ENCODE peak calls at places on chromosomes 11 and 22, in seven cellular contexts. M is upper lobe of right lung; P is T-cell; D is naive thymus-derived CD8-positive, alpha-beta T cell; S is stimulated activated naive CD8-positive, alpha-beta T cell treated with anti-CD3 and anti-CD28 coated beads, Interleukin-15, amount 100 ng/mL, for 72 hours; H is PC-3; Q is aorta. Z is an unnamed sample.

GRCh38 chr11:119751281-119752060 is 22.5 kb upstream of the NECTIN1 start:
- ATAC-seq in P (peak), H (no peak), D (peak), Q (no peak), S (peak), M (no peak), Z (peak)

GRCh38 chr11:44943696-44944095 is 7.0 kb downstream of the TP53I11 start:
- ATAC-seq in M (no peak), D (no peak), Q (no peak), H (no peak), S (no peak), P (no peak), Z (peak)

GRCh38 chr11:107247189-107247588 is 210.4 kb downstream of the CWF19L2 start:
- ATAC-seq in H (no peak), Q (no peak), D (no peak), P (no peak), M (no peak), S (no peak), Z (no peak)

GRCh38 chr22:33659423-33659822 is 260.9 kb downstream of the LARGE1 start:
- ATAC-seq in H (no peak), D (no peak), Q (peak), M (no peak), S (no peak), P (no peak), Z (no peak)

GRCh38 chr22:19641983-19642451 is 72.3 kb upstream of the SEPTIN5 start:
- ATAC-seq in S (no peak), H (no peak), P (no peak), Q (no peak), D (no peak), M (no peak), Z (no peak)

GRCh38 chr11:132402056-132402684 is 1031.8 kb downstream of the NTM start:
- ATAC-seq in P (no peak), H (no peak), D (no peak), S (no peak), M (peak), Q (no peak), Z (no peak)

GRCh38 chr11:11839718-11840117 is 2.1 kb upstream of the USP47 start:
- ATAC-seq in M (no peak), H (no peak), S (no peak), P (no peak), D (no peak), Q (no peak), Z (no peak)

GRCh38 chr11:119222308-119222707 is 16.2 kb downstream of the CBL start:
- ATAC-seq in M (no peak), P (no peak), S (no peak), H (no peak), D (peak), Q (no peak), Z (no peak)

GRCh38 chr11:125330462-125331325 is 165.4 kb downstream of the FEZ1 start:
- ATAC-seq in P (no peak), H (no peak), D (no peak), M (no peak), S (no peak), Q (no peak), Z (no peak)

GRCh38 chr22:24445481-24446290 is 18.3 kb downstream of the ADORA2A start:
- ATAC-seq in Q (no peak), P (no peak), S (peak), D (no peak), M (no peak), H (no peak), Z (peak)

GRCh38 chr11:134658481-134659080 is 246.5 kb upstream of the B3GAT1 start:
- ATAC-seq in P (no peak), D (no peak), H (no peak), M (no peak), S (no peak), Q (no peak), Z (no peak)

GRCh38 chr11:123461164-123461563 is 31.1 kb downstream of the GRAMD1B start:
- ATAC-seq in H (no peak), S (no peak), M (no peak), P (no peak), D (no peak), Q (no peak), Z (no peak)

GRCh38 chr11:61080986-61081590 is 21.2 kb upstream of the CD5 start:
- ATAC-seq in D (no peak), Q (no peak), S (no peak), H (no peak), M (no peak), P (no peak), Z (no peak)

GRCh38 chr11:59030037-59030436 is 56.1 kb upstream of the GLYATL1B start:
- ATAC-seq in M (no peak), H (no peak), P (no peak), D (no peak), S (no peak), Q (no peak), Z (no peak)

GRCh38 chr11:47071871-47072270 is 104.8 kb downstream of the ARFGAP2 start:
- ATAC-seq in Q (no peak), M (no peak), D (no peak), H (no peak), P (no peak), S (no peak), Z (no peak)

GRCh38 chr11:119030029-119030328 is 698 bp downstream of the SLC37A4 start:
- ATAC-seq in Q (no peak), D (peak), M (no peak), S (peak), H (no peak), P (peak), Z (peak)

GRCh38 chr11:76321340-76321739 is 59.6 kb downstream of the THAP12 start:
- ATAC-seq in P (no peak), Q (no peak), H (no peak), M (peak), S (no peak), D (no peak), Z (no peak)

GRCh38 chr11:130522284-130522961 is 74.0 kb downstream of the ADAMTS15 start:
- ATAC-seq in S (peak), Q (peak), D (no peak), H (peak), P (no peak), M (peak), Z (no peak)

GRCh38 chr11:60769273-60769672 is 12.6 kb downstream of the MS4A15 start:
- ATAC-seq in S (no peak), H (no peak), P (no peak), Q (no peak), D (no peak), M (no peak), Z (no peak)

GRCh38 chr22:41308054-41308453 is 6.7 kb downstream of the ZC3H7B start:
- ATAC-seq in M (peak), H (no peak), S (no peak), Q (no peak), P (no peak), D (no peak), Z (no peak)

GRCh38 chr22:19420321-19420720 is 11.2 kb downstream of the HIRA start:
- ATAC-seq in Q (no peak), D (no peak), S (no peak), P (no peak), M (no peak), H (no peak), Z (no peak)

GRCh38 chr11:71064702-71065515 is 187.5 kb downstream of the SHANK2 start:
- ATAC-seq in D (no peak), S (no peak), H (no peak), Q (no peak), P (no peak), M (no peak), Z (no peak)

GRCh38 chr11:3831378-3832239 is 9.2 kb downstream of the RHOG start:
- ATAC-seq in M (peak), D (peak), Q (no peak), H (no peak), P (peak), S (peak), Z (peak)

GRCh38 chr11:130246719-130247118 is 68.0 kb downstream of the ZBTB44 start:
- ATAC-seq in D (no peak), P (no peak), Q (no peak), H (peak), M (no peak), S (peak), Z (no peak)

GRCh38 chr22:47976219-47976618 is 1213.8 kb downstream of the TBC1D22A start:
- ATAC-seq in H (no peak), Q (no peak), D (no peak), M (no peak), S (no peak), P (no peak), Z (no peak)

GRCh38 chr11:19714387-19715363 is 2.0 kb downstream of the NAV2 start:
- ATAC-seq in S (no peak), P (no peak), H (peak), D (no peak), M (peak), Q (peak), Z (no peak)

GRCh38 chr11:28627690-28628255 is 519.6 kb downstream of the METTL15 start:
- ATAC-seq in H (no peak), Q (no peak), M (no peak), P (no peak), D (no peak), S (no peak), Z (no peak)

GRCh38 chr22:47154621-47155081 is 392.2 kb downstream of the TBC1D22A start:
- ATAC-seq in H (peak), M (no peak), S (no peak), D (no peak), P (no peak), Q (peak), Z (no peak)

GRCh38 chr11:129960216-129961214 is 42.1 kb downstream of the PRDM10 start:
- ATAC-seq in Q (no peak), P (no peak), H (peak), M (peak), S (peak), D (no peak), Z (peak)

GRCh38 chr11:93740031-93740801 is 1.1 kb downstream of the TAF1D start:
- ATAC-seq in D (no peak), S (no peak), Q (no peak), M (peak), P (no peak), H (no peak), Z (no peak)

GRCh38 chr22:40281717-40282116 is 64.6 kb upstream of the ADSL start:
- ATAC-seq in H (no peak), D (no peak), S (no peak), P (no peak), M (no peak), Q (no peak), Z (no peak)

GRCh38 chr11:86458294-86459001 is 83.8 kb downstream of the CCDC81 start:
- ATAC-seq in Q (peak), M (no peak), H (no peak), S (no peak), D (no peak), P (no peak), Z (no peak)

GRCh38 chr22:26565181-26565580 is 24.8 kb downstream of the TPST2 start:
- ATAC-seq in P (no peak), H (no peak), M (peak), D (no peak), Q (no peak), S (no peak), Z (no peak)

Z was measured in stimulated activated memory B cell treated with anti-CD40 and anti-IgM and Interleukin-4, amounts not matched to agents 10 μg/mL and 1 μg/mL and 100 μg/mL, for 72 hours.